ENCODE peak calls at places on chromosomes 11 and 22, in seven cellular contexts. V is astrocyte of the cerebellum; N is ovary; W is ACHN; J is CD4-positive, alpha-beta T cell; Z is renal cortical epithelial cell; G is NCI-H774. I is an unnamed sample.

GRCh38 chr11:71470956-71471355 is 18.0 kb downstream of the NADSYN1 start:
- DNase-seq in G (no peak), W (no peak), Z (no peak), V (no peak), J (no peak), N (no peak), I (no peak)

GRCh38 chr11:73439002-73439843 is 63.0 kb downstream of the RELT start:
- DNase-seq in Z (no peak), G (no peak), J (no peak), N (no peak), V (no peak), W (no peak), I (no peak)

GRCh38 chr22:42714768-42715430 is 5.8 kb downstream of the A4GALT start:
- DNase-seq in W (no peak), Z (no peak), G (no peak), N (no peak), V (no peak), J (no peak), I (no peak)

GRCh38 chr11:100827934-100828661 is 141.0 kb downstream of the ARHGAP42 start:
- DNase-seq in W (peak), N (no peak), G (no peak), V (peak), J (no peak), Z (peak), I (no peak)

GRCh38 chr22:18998998-18999397 is 62.9 kb upstream of the PRODH start:
- DNase-seq in N (no peak), J (no peak), Z (no peak), G (no peak), W (no peak), V (no peak), I (no peak)

GRCh38 chr22:37176464-37177061 is 11.5 kb downstream of the C1QTNF6 start:
- DNase-seq in G (no peak), N (peak), Z (no peak), V (peak), J (no peak), W (no peak), I (no peak)

GRCh38 chr22:37995460-37995859 is 11.1 kb upstream of the SOX10 start:
- DNase-seq in N (no peak), J (no peak), G (no peak), Z (no peak), W (no peak), V (no peak), I (no peak)

GRCh38 chr22:50475652-50476002 is 792 bp upstream of the SBF1 start:
- DNase-seq in J (no peak), V (no peak), G (no peak), N (no peak), Z (no peak), W (no peak), I (no peak)

GRCh38 chr11:72719144-72719543 is 33.1 kb downstream of the ARAP1 start:
- DNase-seq in G (no peak), W (no peak), Z (peak), J (no peak), V (peak), N (no peak), I (no peak)

GRCh38 chr11:88555018-88555828 is 217.7 kb upstream of the CTSC start:
- DNase-seq in G (no peak), N (no peak), W (peak), V (peak), J (no peak), Z (peak), I (no peak)

GRCh38 chr11:65627202-65627601 is 10.7 kb upstream of the SIPA1 start:
- DNase-seq in G (no peak), Z (no peak), W (no peak), V (no peak), N (no peak), J (no peak), I (no peak)

GRCh38 chr11:134864968-134865305 is 452.9 kb upstream of the B3GAT1 start:
- DNase-seq in V (no peak), W (no peak), G (peak), N (no peak), Z (no peak), J (no peak), I (no peak)

GRCh38 chr11:77884186-77884828 is 63.4 kb downstream of the AAMDC start:
- DNase-seq in G (no peak), Z (no peak), V (peak), N (no peak), W (no peak), J (no peak), I (no peak)

GRCh38 chr11:125394306-125394705 is 101.8 kb downstream of the FEZ1 start:
- DNase-seq in J (no peak), V (no peak), G (no peak), W (no peak), Z (no peak), N (no peak), I (no peak)

I was measured in T-helper 17 cell.